ENCODE peak calls at places on chromosomes 4 and X, in seven cellular contexts. One of them, this sample, is unnamed.

GRCh38 chr4:2400841-2401609 is 17.4 kb downstream of the ZFYVE28 start:
- DNase-seq in left ventricle myocardium inferior: no peak
- DNase-seq in body of pancreas: peak
- DNase-seq in Calu3: no peak
- DNase-seq in NCI-H226: no peak
- DNase-seq in ELR: no peak
- DNase-seq in germinal center: no peak
- DNase-seq in this sample: no peak

GRCh38 chrX:85963736-85964135 is 83.6 kb downstream of the CHM start:
- DNase-seq in germinal center: no peak
- DNase-seq in Calu3: no peak
- DNase-seq in body of pancreas: no peak
- DNase-seq in ELR: peak
- DNase-seq in NCI-H226: peak
- DNase-seq in left ventricle myocardium inferior: no peak
- DNase-seq in this sample: peak

GRCh38 chr4:57233391-57233790 is 123.2 kb upstream of the IGFBP7 start:
- DNase-seq in body of pancreas: no peak
- DNase-seq in left ventricle myocardium inferior: no peak
- DNase-seq in Calu3: no peak
- DNase-seq in germinal center: no peak
- DNase-seq in NCI-H226: no peak
- DNase-seq in ELR: peak
- DNase-seq in this sample: peak

GRCh38 chr4:37008199-37008598 is 236.3 kb upstream of the NWD2 start:
- DNase-seq in Calu3: peak
- DNase-seq in NCI-H226: no peak
- DNase-seq in body of pancreas: peak
- DNase-seq in germinal center: no peak
- DNase-seq in left ventricle myocardium inferior: no peak
- DNase-seq in ELR: no peak
- DNase-seq in this sample: peak

GRCh38 chr4:146398404-146398803 is 123.3 kb downstream of the SLC10A7 start:
- DNase-seq in body of pancreas: no peak
- DNase-seq in ELR: no peak
- DNase-seq in Calu3: no peak
- DNase-seq in NCI-H226: no peak
- DNase-seq in germinal center: no peak
- DNase-seq in left ventricle myocardium inferior: no peak
- DNase-seq in this sample: no peak

GRCh38 chr4:74671074-74671698 is 123.1 kb downstream of the BTC start:
- DNase-seq in germinal center: no peak
- DNase-seq in Calu3: peak
- DNase-seq in left ventricle myocardium inferior: peak
- DNase-seq in ELR: peak
- DNase-seq in NCI-H226: peak
- DNase-seq in body of pancreas: peak
- DNase-seq in this sample: peak

GRCh38 chr4:71200944-71201533 is 137.8 kb upstream of the SLC4A4 start:
- DNase-seq in ELR: no peak
- DNase-seq in Calu3: no peak
- DNase-seq in left ventricle myocardium inferior: no peak
- DNase-seq in germinal center: no peak
- DNase-seq in body of pancreas: no peak
- DNase-seq in NCI-H226: no peak
- DNase-seq in this sample: no peak

GRCh38 chrX:83008415-83008814 is 499.7 kb upstream of the POU3F4 start:
- DNase-seq in Calu3: no peak
- DNase-seq in ELR: peak
- DNase-seq in left ventricle myocardium inferior: no peak
- DNase-seq in body of pancreas: no peak
- DNase-seq in NCI-H226: no peak
- DNase-seq in germinal center: no peak
- DNase-seq in this sample: no peak

GRCh38 chr4:87118826-87119225 is 101.6 kb downstream of the KLHL8 start:
- DNase-seq in ELR: peak
- DNase-seq in germinal center: no peak
- DNase-seq in body of pancreas: no peak
- DNase-seq in Calu3: no peak
- DNase-seq in left ventricle myocardium inferior: no peak
- DNase-seq in NCI-H226: peak
- DNase-seq in this sample: peak

GRCh38 chr4:10164877-10165283 is 48.3 kb upstream of the WDR1 start:
- DNase-seq in body of pancreas: no peak
- DNase-seq in ELR: peak
- DNase-seq in left ventricle myocardium inferior: no peak
- DNase-seq in germinal center: peak
- DNase-seq in NCI-H226: peak
- DNase-seq in Calu3: peak
- DNase-seq in this sample: no peak

GRCh38 chr4:173056271-173056670 is 112.3 kb upstream of the GALNT7 start:
- DNase-seq in body of pancreas: no peak
- DNase-seq in left ventricle myocardium inferior: no peak
- DNase-seq in NCI-H226: no peak
- DNase-seq in germinal center: no peak
- DNase-seq in Calu3: no peak
- DNase-seq in ELR: no peak
- DNase-seq in this sample: no peak

GRCh38 chrX:103806862-103807474 is 25.1 kb downstream of the RAB9B start:
- DNase-seq in body of pancreas: no peak
- DNase-seq in germinal center: no peak
- DNase-seq in left ventricle myocardium inferior: no peak
- DNase-seq in NCI-H226: no peak
- DNase-seq in Calu3: no peak
- DNase-seq in ELR: no peak
- DNase-seq in this sample: no peak

GRCh38 chr4:62117879-62118278 is 917.8 kb downstream of the ADGRL3 start:
- DNase-seq in body of pancreas: no peak
- DNase-seq in left ventricle myocardium inferior: no peak
- DNase-seq in germinal center: no peak
- DNase-seq in Calu3: no peak
- DNase-seq in NCI-H226: no peak
- DNase-seq in ELR: no peak
- DNase-seq in this sample: no peak

GRCh38 chr4:170386974-170387373 is 297.2 kb upstream of the AADAT start:
- DNase-seq in germinal center: no peak
- DNase-seq in body of pancreas: no peak
- DNase-seq in Calu3: no peak
- DNase-seq in ELR: peak
- DNase-seq in NCI-H226: no peak
- DNase-seq in left ventricle myocardium inferior: no peak
- DNase-seq in this sample: peak

GRCh38 chrX:69277369-69277768 is 112.1 kb upstream of the PJA1 start:
- DNase-seq in Calu3: no peak
- DNase-seq in ELR: no peak
- DNase-seq in germinal center: no peak
- DNase-seq in left ventricle myocardium inferior: no peak
- DNase-seq in NCI-H226: no peak
- DNase-seq in body of pancreas: no peak
- DNase-seq in this sample: no peak

GRCh38 chrX:119072771-119073170 is at the start of gene CT47C1:
- DNase-seq in left ventricle myocardium inferior: no peak
- DNase-seq in ELR: no peak
- DNase-seq in germinal center: no peak
- DNase-seq in Calu3: no peak
- DNase-seq in NCI-H226: no peak
- DNase-seq in body of pancreas: no peak
- DNase-seq in this sample: no peak

GRCh38 chr4:70754470-70754869 is 32.7 kb downstream of the RUFY3 start:
- DNase-seq in NCI-H226: no peak
- DNase-seq in body of pancreas: no peak
- DNase-seq in left ventricle myocardium inferior: no peak
- DNase-seq in Calu3: no peak
- DNase-seq in ELR: no peak
- DNase-seq in germinal center: peak
- DNase-seq in this sample: no peak

GRCh38 chr4:105495667-105496066 is 21.8 kb upstream of the PPA2 start:
- DNase-seq in NCI-H226: no peak
- DNase-seq in germinal center: no peak
- DNase-seq in ELR: no peak
- DNase-seq in left ventricle myocardium inferior: no peak
- DNase-seq in body of pancreas: no peak
- DNase-seq in Calu3: no peak
- DNase-seq in this sample: peak

GRCh38 chr4:7967063-7967440 is 27.4 kb upstream of the AFAP1 start:
- DNase-seq in left ventricle myocardium inferior: no peak
- DNase-seq in ELR: no peak
- DNase-seq in germinal center: no peak
- DNase-seq in body of pancreas: no peak
- DNase-seq in NCI-H226: no peak
- DNase-seq in Calu3: no peak
- DNase-seq in this sample: no peak

GRCh38 chrX:134761788-134762187 is 103.5 kb upstream of the PLAC1 start:
- DNase-seq in ELR: peak
- DNase-seq in left ventricle myocardium inferior: no peak
- DNase-seq in Calu3: peak
- DNase-seq in body of pancreas: peak
- DNase-seq in NCI-H226: no peak
- DNase-seq in germinal center: peak
- DNase-seq in this sample: no peak

GRCh38 chr4:102438396-102438795 is 62.8 kb upstream of the NFKB1 start:
- DNase-seq in NCI-H226: peak
- DNase-seq in body of pancreas: no peak
- DNase-seq in Calu3: no peak
- DNase-seq in ELR: peak
- DNase-seq in left ventricle myocardium inferior: no peak
- DNase-seq in germinal center: no peak
- DNase-seq in this sample: no peak

GRCh38 chr4:27005512-27006246 is 145.0 kb downstream of the STIM2 start:
- DNase-seq in left ventricle myocardium inferior: no peak
- DNase-seq in body of pancreas: no peak
- DNase-seq in germinal center: no peak
- DNase-seq in Calu3: no peak
- DNase-seq in ELR: peak
- DNase-seq in NCI-H226: peak
- DNase-seq in this sample: peak

GRCh38 chr4:74109894-74110605 is 11.1 kb upstream of the CXCL2 start:
- DNase-seq in germinal center: no peak
- DNase-seq in left ventricle myocardium inferior: no peak
- DNase-seq in NCI-H226: peak
- DNase-seq in Calu3: no peak
- DNase-seq in ELR: peak
- DNase-seq in body of pancreas: no peak
- DNase-seq in this sample: peak

GRCh38 chr4:100590308-100590707 is 72.5 kb upstream of the EMCN start:
- DNase-seq in Calu3: no peak
- DNase-seq in body of pancreas: no peak
- DNase-seq in ELR: peak
- DNase-seq in NCI-H226: no peak
- DNase-seq in left ventricle myocardium inferior: no peak
- DNase-seq in germinal center: no peak
- DNase-seq in this sample: peak

GRCh38 chrX:41737065-41737464 is 13.1 kb downstream of the GPR82 start:
- DNase-seq in body of pancreas: no peak
- DNase-seq in germinal center: no peak
- DNase-seq in Calu3: no peak
- DNase-seq in ELR: no peak
- DNase-seq in NCI-H226: no peak
- DNase-seq in left ventricle myocardium inferior: no peak
- DNase-seq in this sample: no peak

GRCh38 chr4:40842318-40842717 is 92.6 kb downstream of the NSUN7 start:
- DNase-seq in ELR: no peak
- DNase-seq in body of pancreas: no peak
- DNase-seq in left ventricle myocardium inferior: no peak
- DNase-seq in Calu3: no peak
- DNase-seq in germinal center: no peak
- DNase-seq in NCI-H226: no peak
- DNase-seq in this sample: no peak

GRCh38 chrX:12319012-12319519 is 180.8 kb downstream of the FRMPD4 start:
- DNase-seq in NCI-H226: no peak
- DNase-seq in left ventricle myocardium inferior: no peak
- DNase-seq in Calu3: no peak
- DNase-seq in body of pancreas: no peak
- DNase-seq in ELR: peak
- DNase-seq in germinal center: no peak
- DNase-seq in this sample: no peak

GRCh38 chr4:52984469-52984868 is 122.4 kb downstream of the RASL11B start:
- DNase-seq in Calu3: no peak
- DNase-seq in body of pancreas: no peak
- DNase-seq in NCI-H226: no peak
- DNase-seq in ELR: peak
- DNase-seq in left ventricle myocardium inferior: no peak
- DNase-seq in germinal center: no peak
- DNase-seq in this sample: peak

GRCh38 chr4:136637071-136637777 is 895.1 kb downstream of the PCDH18 start:
- DNase-seq in NCI-H226: no peak
- DNase-seq in germinal center: no peak
- DNase-seq in ELR: peak
- DNase-seq in left ventricle myocardium inferior: no peak
- DNase-seq in Calu3: peak
- DNase-seq in body of pancreas: peak
- DNase-seq in this sample: no peak

GRCh38 chr4:123162859-123163258 is 233.7 kb upstream of the SPRY1 start:
- DNase-seq in Calu3: no peak
- DNase-seq in body of pancreas: no peak
- DNase-seq in ELR: no peak
- DNase-seq in left ventricle myocardium inferior: no peak
- DNase-seq in NCI-H226: no peak
- DNase-seq in germinal center: no peak
- DNase-seq in this sample: no peak

GRCh38 chr4:61195064-61195463 is 5.1 kb upstream of the ADGRL3 start:
- DNase-seq in germinal center: no peak
- DNase-seq in Calu3: no peak
- DNase-seq in body of pancreas: no peak
- DNase-seq in NCI-H226: no peak
- DNase-seq in ELR: no peak
- DNase-seq in left ventricle myocardium inferior: no peak
- DNase-seq in this sample: peak

GRCh38 chrX:74492720-74493201 is 71.5 kb downstream of the SLC16A2 start:
- DNase-seq in ELR: no peak
- DNase-seq in NCI-H226: no peak
- DNase-seq in Calu3: no peak
- DNase-seq in left ventricle myocardium inferior: no peak
- DNase-seq in germinal center: no peak
- DNase-seq in body of pancreas: no peak
- DNase-seq in this sample: no peak

GRCh38 chrX:21374163-21374993 is at the start of gene CNKSR2:
- DNase-seq in Calu3: no peak
- DNase-seq in body of pancreas: peak
- DNase-seq in NCI-H226: peak
- DNase-seq in ELR: peak
- DNase-seq in germinal center: peak
- DNase-seq in left ventricle myocardium inferior: peak
- DNase-seq in this sample: peak

GRCh38 chr4:2743518-2744445 is 12.4 kb downstream of the TNIP2 start:
- DNase-seq in Calu3: no peak
- DNase-seq in body of pancreas: no peak
- DNase-seq in NCI-H226: no peak
- DNase-seq in ELR: no peak
- DNase-seq in left ventricle myocardium inferior: no peak
- DNase-seq in germinal center: no peak
- DNase-seq in this sample: no peak

This sample was measured in foreskin keratinocyte.